ENCODE peak calls at places on chromosomes 3 and 15, in four cellular contexts. I, Q, G and Z are unnamed samples.

GRCh38 chr3:46215810-46216414 is 7.8 kb upstream of the CCR1 start:
- DNase-seq in I (no peak), Q (no peak), G (no peak), Z (no peak)

GRCh38 chr15:29438714-29439076 is 169.1 kb upstream of the NSMCE3 start:
- DNase-seq in I (no peak), Q (no peak), G (no peak), Z (no peak)

GRCh38 chr3:177157492-177157891 is 39.8 kb downstream of the TBL1XR1 start:
- DNase-seq in I (no peak), Q (no peak), G (no peak), Z (no peak)

GRCh38 chr3:142987080-142987700 is 14.2 kb upstream of the U2SURP start:
- DNase-seq in I (no peak), Q (peak), G (no peak), Z (no peak)

GRCh38 chr15:85704021-85704420 is 90.7 kb downstream of the KLHL25 start:
- DNase-seq in I (no peak), Q (no peak), G (no peak), Z (no peak)

GRCh38 chr3:41460736-41461135 is 261.4 kb downstream of the CTNNB1 start:
- DNase-seq in I (no peak), Q (no peak), G (no peak), Z (no peak)

GRCh38 chr3:73558399-73559075 is 66.2 kb downstream of the PDZRN3 start:
- DNase-seq in I (no peak), Q (no peak), G (no peak), Z (no peak)

GRCh38 chr3:24475945-24476344 is 18.7 kb downstream of the THRB start:
- DNase-seq in I (no peak), Q (no peak), G (no peak), Z (no peak)

GRCh38 chr15:34754171-34754580 is 622 bp downstream of the GJD2 start:
- DNase-seq in I (no peak), Q (no peak), G (no peak), Z (no peak)

GRCh38 chr15:71093089-71094024 is 21.9 kb upstream of the THSD4 start:
- DNase-seq in I (no peak), Q (no peak), G (no peak), Z (no peak)

GRCh38 chr3:100603449-100603848 is 6.0 kb upstream of the ADGRG7 start:
- DNase-seq in I (no peak), Q (peak), G (no peak), Z (no peak)

GRCh38 chr3:49656541-49657112 is 17.5 kb upstream of the APEH start:
- DNase-seq in I (no peak), Q (peak), G (no peak), Z (no peak)

GRCh38 chr3:28042095-28042635 is 199.3 kb upstream of the CMC1 start:
- DNase-seq in I (no peak), Q (no peak), G (no peak), Z (no peak)

GRCh38 chr15:72116680-72117447 is 1.1 kb downstream of the MYO9A start:
- DNase-seq in I (no peak), Q (peak), G (no peak), Z (no peak)

GRCh38 chr15:98405013-98405412 is 243.3 kb upstream of the IGF1R start:
- DNase-seq in I (no peak), Q (no peak), G (no peak), Z (no peak)

GRCh38 chr3:53169832-53170324 is 8.9 kb downstream of the PRKCD start:
- DNase-seq in I (no peak), Q (no peak), G (no peak), Z (no peak)

GRCh38 chr15:73165844-73166243 is 113.6 kb downstream of the NEO1 start:
- DNase-seq in I (no peak), Q (no peak), G (no peak), Z (no peak)

GRCh38 chr3:7015683-7016440 is 154.9 kb downstream of the GRM7 start:
- DNase-seq in I (no peak), Q (no peak), G (no peak), Z (no peak)

GRCh38 chr3:131350506-131350905 is 31.1 kb upstream of the NUDT16 start:
- DNase-seq in I (no peak), Q (no peak), G (no peak), Z (no peak)

GRCh38 chr3:25257026-25257425 is 171.0 kb upstream of the RARB start:
- DNase-seq in I (no peak), Q (no peak), G (no peak), Z (no peak)

GRCh38 chr15:74799255-74799842 is 13.3 kb upstream of the LMAN1L start:
- DNase-seq in I (no peak), Q (peak), G (no peak), Z (no peak)

GRCh38 chr3:49747792-49748480 is 24.2 kb upstream of the GMPPB start:
- DNase-seq in I (no peak), Q (no peak), G (no peak), Z (no peak)

GRCh38 chr3:72970942-72971341 is 25.7 kb upstream of the PPP4R2 start:
- DNase-seq in I (no peak), Q (no peak), G (no peak), Z (no peak)

GRCh38 chr15:42059661-42060476 is 34.5 kb downstream of the PLA2G4D start:
- DNase-seq in I (peak), Q (peak), G (no peak), Z (peak)

DNA sequence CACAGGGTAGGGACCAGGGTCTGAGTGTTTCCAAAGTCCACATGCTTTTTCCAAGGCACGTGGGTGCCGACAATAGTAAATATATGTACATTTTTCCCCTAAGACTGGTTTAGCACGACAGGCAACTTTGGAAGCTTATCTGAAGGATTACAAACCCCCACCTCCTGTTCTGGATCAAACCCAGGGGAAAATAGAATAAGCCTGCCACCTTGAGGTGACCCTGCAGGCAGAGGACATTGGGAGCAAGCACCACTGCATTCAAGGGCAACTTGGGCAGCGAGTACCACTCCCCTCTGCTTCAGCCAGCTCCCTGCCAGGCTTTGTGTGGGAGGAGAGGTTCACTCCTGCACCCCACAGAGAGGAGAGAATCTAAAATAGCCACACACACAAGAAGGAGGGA is 44.8 kb downstream of the KBTBD12 start:
- DNase-seq in I (no peak), Q (peak), G (no peak), Z (no peak)
- TF ChIP-seq CTCF in I (peak), Q (peak), G (peak), Z (no peak)

DNA sequence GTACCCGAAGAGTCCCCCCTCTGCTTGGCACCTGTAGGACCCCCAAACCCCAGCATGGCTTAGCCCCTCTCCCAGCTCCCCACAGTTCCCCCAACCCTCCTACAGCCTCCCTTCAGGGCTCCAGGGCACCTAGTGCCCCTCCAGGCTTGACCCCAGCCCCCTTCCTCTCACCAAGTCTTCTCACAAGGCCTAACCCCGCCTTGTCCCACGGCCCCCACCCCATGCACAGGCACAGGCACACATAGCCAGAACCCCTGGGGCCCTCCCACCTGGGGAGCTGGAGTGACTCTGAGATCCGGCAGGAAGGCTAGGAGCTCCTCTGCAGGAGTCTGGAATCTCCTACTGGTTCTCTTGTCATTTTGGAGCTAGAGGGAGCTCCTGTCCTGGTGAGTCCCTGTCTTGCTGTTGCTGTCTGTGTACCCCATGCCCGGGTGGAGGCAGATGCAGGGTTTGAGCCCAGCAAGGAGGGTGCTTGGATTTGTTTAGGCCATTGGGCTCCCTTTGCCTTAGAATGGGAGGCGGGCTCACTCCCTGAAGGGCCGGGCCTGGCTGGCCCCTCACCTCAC is 39.6 kb downstream of the KLF13 start:
- DNase-seq in I (no peak), Q (peak), G (peak), Z (no peak)
- TF ChIP-seq CTCF in I (no peak), Q (peak), G (no peak), Z (peak)

GRCh38 chr3:9934235-9934621 is 594 bp downstream of the CRELD1 start:
- DNase-seq in I (no peak), Q (peak), G (no peak), Z (no peak)
- TF ChIP-seq CTCF in I (no peak), Q (no peak), G (no peak), Z (no peak)

GRCh38 chr3:10333359-10333670 is 12.4 kb upstream of the SEC13 start:
- DNase-seq in I (no peak), Q (peak), G (no peak), Z (no peak)

GRCh38 chr3:10335871-10336622 is 15.1 kb upstream of the SEC13 start:
- DNase-seq in I (no peak), Q (no peak), G (no peak), Z (no peak)

GRCh38 chr3:10334042-10334441 is 13.1 kb upstream of the SEC13 start:
- DNase-seq in I (no peak), Q (no peak), G (no peak), Z (no peak)

GRCh38 chr3:10335190-10335738 is 14.4 kb upstream of the SEC13 start:
- DNase-seq in I (no peak), Q (no peak), G (no peak), Z (no peak)

DNA sequence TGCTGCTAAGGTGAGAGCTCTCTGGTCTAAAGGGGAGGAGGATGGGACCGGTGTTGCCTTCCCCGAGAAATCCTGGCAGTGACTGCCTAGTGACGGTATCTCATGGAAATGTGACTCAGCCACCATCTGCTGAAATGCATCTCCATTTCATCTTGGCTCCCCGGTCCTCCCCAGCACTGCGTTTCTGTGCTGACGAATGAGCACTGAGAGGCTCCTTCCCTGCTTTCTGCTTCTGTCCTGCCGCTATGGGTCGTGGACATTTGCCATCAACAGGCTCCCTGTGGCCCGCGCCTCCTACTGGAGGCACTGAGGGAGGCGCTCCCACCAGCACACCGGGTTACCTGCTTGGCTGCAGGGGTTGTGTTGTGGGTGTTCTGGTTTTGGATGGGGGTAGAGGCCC is 13.5 kb upstream of the SEC13 start:
- DNase-seq in I (no peak), Q (no peak), G (no peak), Z (no peak)
- TF ChIP-seq CTCF in I (peak), Q (peak), G (no peak), Z (no peak)

GRCh38 chr15:89208256-89208655 is 13.1 kb downstream of the RLBP1 start:
- DNase-seq in I (no peak), Q (no peak), G (no peak), Z (no peak)

GRCh38 chr15:89203705-89204273 is 17.6 kb downstream of the RLBP1 start:
- DNase-seq in I (no peak), Q (peak), G (no peak), Z (no peak)

GRCh38 chr15:89209057-89209456 is 12.3 kb downstream of the RLBP1 start:
- DNase-seq in I (no peak), Q (no peak), G (no peak), Z (no peak)

GRCh38 chr15:89211678-89212170 is 9.7 kb downstream of the RLBP1 start:
- DNase-seq in I (no peak), Q (peak), G (no peak), Z (no peak)

DNA sequence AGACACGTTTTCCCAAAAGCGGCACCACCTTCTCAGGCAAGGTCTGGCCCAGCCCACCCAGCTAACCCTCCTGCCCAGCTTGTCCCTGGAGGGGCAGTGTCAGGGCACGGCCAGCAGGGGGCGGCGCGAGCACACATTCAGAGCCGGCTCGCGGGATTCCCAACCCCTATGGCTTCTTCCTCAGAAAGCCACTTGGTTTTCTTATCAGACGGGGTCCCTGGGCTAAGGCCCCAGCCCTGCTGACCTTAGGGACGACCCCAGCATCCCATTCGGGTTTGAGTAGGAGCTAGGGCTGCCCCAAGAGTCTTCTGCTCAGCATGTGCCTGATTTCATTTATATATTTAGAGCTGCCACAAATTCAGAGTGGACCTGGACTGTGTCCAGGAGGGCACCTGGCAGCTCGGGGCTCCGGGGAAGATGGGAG is 14.5 kb downstream of the RLBP1 start:
- DNase-seq in I (peak), Q (peak), G (peak), Z (peak)
- TF ChIP-seq CTCF in I (peak), Q (peak), G (peak), Z (peak)

DNA sequence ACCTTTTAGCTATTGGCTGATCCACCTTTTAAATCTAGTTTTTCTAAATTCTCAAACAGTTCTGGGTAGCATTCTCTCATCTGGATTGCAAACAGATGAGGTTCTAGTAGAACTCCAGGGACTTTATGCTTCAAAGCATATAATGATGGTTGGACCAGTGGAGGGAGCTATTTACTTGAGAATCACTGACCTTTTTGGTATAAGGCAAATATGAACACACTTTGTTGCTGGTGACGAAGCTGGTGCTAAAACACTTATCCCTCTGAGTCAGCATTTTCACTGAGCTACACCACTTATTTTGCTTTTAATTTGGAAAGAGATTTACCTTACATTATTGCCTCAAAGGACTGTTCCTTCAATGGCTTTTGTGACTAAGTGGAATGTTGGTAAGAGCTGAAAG is 58.6 kb upstream of the SLITRK3 start:
- DNase-seq in I (no peak), Q (peak), G (no peak), Z (no peak)
- TF ChIP-seq CTCF in I (no peak), Q (no peak), G (peak), Z (no peak)